ENCODE peak calls at places on chromosomes 12 and 14, in nine cellular contexts. Z, G, M, Y, T, I, K, U and V are unnamed samples.
A peak's percentile ranks its signal among the peaks of the same experiment; 100 is the strongest.

GRCh38 chr12:107011519-107011918 is 24.6 kb upstream of the MTERF2 start:
- DNase-seq in Z (no peak), G (no peak), M (no peak), Y (no peak), T (no peak), I (no peak), K (no peak), U (no peak), V (no peak)

GRCh38 chr12:107127482-107128185 is 34.3 kb upstream of the CRY1 start:
- DNase-seq in Z (no peak), G (no peak), M (no peak), Y (no peak), T (no peak), I (no peak), K (no peak), U (no peak), V (no peak)

GRCh38 chr12:120783197-120783596 is 57.6 kb downstream of the ACADS start:
- DNase-seq in Z (no peak), G (peak; percentile 63), M (no peak), Y (peak; percentile 12), T (peak; percentile 31), I (no peak), K (no peak), U (no peak), V (no peak)

GRCh38 chr12:70733385-70733784 is 96.2 kb upstream of the PTPRB start:
- DNase-seq in Z (no peak), G (peak; percentile 7), M (peak; percentile 35), Y (no peak), T (peak; percentile 78), I (peak; percentile 77), K (no peak), U (no peak), V (no peak)

GRCh38 chr12:132089407-132089910 is 54.7 kb downstream of the DDX51 start:
- DNase-seq in Z (no peak), G (no peak), M (no peak), Y (no peak), T (no peak), I (no peak), K (no peak), U (no peak), V (no peak)

GRCh38 chr14:24426912-24427536 is 2.4 kb downstream of the CBLN3 start:
- DNase-seq in Z (no peak), G (no peak), M (no peak), Y (no peak), T (no peak), I (no peak), K (peak; percentile 70), U (no peak), V (no peak)

GRCh38 chr12:53754633-53755261 is 3.0 kb upstream of the CISTR start:
- DNase-seq in Z (no peak), G (no peak), M (no peak), Y (no peak), T (no peak), I (peak; percentile 8), K (no peak), U (no peak), V (no peak)

GRCh38 chr14:86221000-86221399 is 691.1 kb downstream of the FLRT2 start:
- DNase-seq in Z (no peak), G (no peak), M (no peak), Y (no peak), T (no peak), I (no peak), K (peak; percentile 70), U (no peak), V (no peak)

GRCh38 chr12:96882862-96883261 is 24.2 kb upstream of the NEDD1 start:
- DNase-seq in Z (no peak), G (no peak), M (no peak), Y (no peak), T (no peak), I (no peak), K (no peak), U (no peak), V (no peak)

GRCh38 chr14:61116369-61116768 is 135.3 kb downstream of the SLC38A6 start:
- DNase-seq in Z (no peak), G (no peak), M (no peak), Y (no peak), T (peak; percentile 44), I (no peak), K (no peak), U (peak; percentile 81), V (no peak)

GRCh38 chr14:61472025-61472672 is 150.8 kb downstream of the PRKCH start:
- DNase-seq in Z (peak; percentile 15), G (peak; percentile 26), M (peak; percentile 93), Y (peak; percentile 96), T (peak; percentile 81), I (no peak), K (no peak), U (no peak), V (peak; percentile 36)

GRCh38 chr14:94342334-94342934 is 19.3 kb upstream of the SERPINA6 start:
- DNase-seq in Z (no peak), G (peak; percentile 83), M (peak; percentile 98), Y (peak; percentile 95), T (peak; percentile 94), I (peak; percentile 95), K (no peak), U (peak; percentile 97), V (no peak)

GRCh38 chr12:124147030-124147429 is 147.9 kb upstream of the RFLNA start:
- DNase-seq in Z (no peak), G (no peak), M (no peak), Y (no peak), T (no peak), I (no peak), K (no peak), U (no peak), V (no peak)

GRCh38 chr12:100185361-100185894 is 15.2 kb upstream of the ACTR6 start:
- DNase-seq in Z (no peak), G (no peak), M (no peak), Y (no peak), T (peak; percentile 26), I (no peak), K (no peak), U (no peak), V (no peak)

GRCh38 chr14:65972891-65973290 is 513.3 kb upstream of the CCDC196 start:
- DNase-seq in Z (no peak), G (no peak), M (no peak), Y (no peak), T (peak; percentile 55), I (no peak), K (no peak), U (no peak), V (no peak)

GRCh38 chr12:77089701-77090220 is 24.4 kb upstream of the E2F7 start:
- DNase-seq in Z (no peak), G (no peak), M (no peak), Y (no peak), T (no peak), I (no peak), K (no peak), U (no peak), V (no peak)

GRCh38 chr14:92848941-92849340 is 54.8 kb downstream of the GOLGA5 start:
- DNase-seq in Z (no peak), G (no peak), M (no peak), Y (no peak), T (no peak), I (peak; percentile 99), K (no peak), U (no peak), V (no peak)

GRCh38 chr14:102523200-102524025 is 13.8 kb upstream of the ANKRD9 start:
- DNase-seq in Z (no peak), G (no peak), M (no peak), Y (no peak), T (no peak), I (peak; percentile 60), K (no peak), U (no peak), V (no peak)

GRCh38 chr12:76035045-76035444 is 3.5 kb upstream of the PHLDA1 start:
- DNase-seq in Z (no peak), G (no peak), M (no peak), Y (no peak), T (no peak), I (no peak), K (no peak), U (no peak), V (no peak)

GRCh38 chr14:66000771-66001170 is 485.4 kb upstream of the CCDC196 start:
- DNase-seq in Z (no peak), G (no peak), M (no peak), Y (no peak), T (no peak), I (no peak), K (no peak), U (no peak), V (no peak)

GRCh38 chr12:32033411-32033810 is 73.2 kb upstream of the BICD1 start:
- DNase-seq in Z (no peak), G (no peak), M (no peak), Y (no peak), T (no peak), I (no peak), K (no peak), U (peak; percentile 42), V (no peak)

GRCh38 chr12:67804168-67804567 is 155.6 kb downstream of the DYRK2 start:
- DNase-seq in Z (peak; percentile 1), G (no peak), M (no peak), Y (no peak), T (no peak), I (no peak), K (no peak), U (no peak), V (peak; percentile 27)

GRCh38 chr12:84875241-84875640 is 37.4 kb downstream of the SLC6A15 start:
- DNase-seq in Z (no peak), G (no peak), M (no peak), Y (no peak), T (no peak), I (no peak), K (no peak), U (no peak), V (no peak)

GRCh38 chr12:115155665-115156645 is 472.0 kb upstream of the TBX3 start:
- DNase-seq in Z (no peak), G (no peak), M (peak; percentile 43), Y (peak; percentile 99), T (peak; percentile 76), I (no peak), K (no peak), U (no peak), V (no peak)

GRCh38 chr12:47783821-47784819 is 11.1 kb downstream of the SLC48A1 start:
- DNase-seq in Z (no peak), G (no peak), M (no peak), Y (no peak), T (no peak), I (no peak), K (no peak), U (no peak), V (no peak)

GRCh38 chr14:101814869-101815268 is 53.4 kb downstream of the PPP2R5C start:
- DNase-seq in Z (no peak), G (no peak), M (no peak), Y (no peak), T (no peak), I (no peak), K (no peak), U (no peak), V (no peak)

GRCh38 chr14:96461950-96462798 is 40.0 kb upstream of the PAPOLA start:
- DNase-seq in Z (no peak), G (no peak), M (no peak), Y (no peak), T (no peak), I (no peak), K (no peak), U (no peak), V (no peak)

GRCh38 chr12:645563-646071 is 17.6 kb downstream of the NINJ2 start:
- DNase-seq in Z (no peak), G (no peak), M (no peak), Y (no peak), T (peak; percentile 68), I (no peak), K (no peak), U (no peak), V (no peak)

GRCh38 chr14:63524537-63525155 is 18.5 kb downstream of the PPP2R5E start:
- DNase-seq in Z (no peak), G (no peak), M (no peak), Y (no peak), T (no peak), I (no peak), K (no peak), U (peak; percentile 75), V (peak; percentile 3)

GRCh38 chr12:88127855-88128254 is 14.0 kb downstream of the CEP290 start:
- DNase-seq in Z (no peak), G (no peak), M (no peak), Y (no peak), T (no peak), I (no peak), K (no peak), U (no peak), V (no peak)

GRCh38 chr12:117680311-117680710 is 288.5 kb downstream of the KSR2 start:
- DNase-seq in Z (no peak), G (no peak), M (no peak), Y (no peak), T (peak; percentile 28), I (no peak), K (no peak), U (no peak), V (no peak)